ENCODE peak calls at places on chromosomes 1 and 21, in four cellular contexts. F is HepG2, W is GM12878, U is K562. M is an unnamed sample.

GRCh38 chr1:232519186-232519585 is 110.7 kb downstream of the SIPA1L2 start:
- DNase-seq in F (no peak), W (no peak), U (no peak), M (no peak)

GRCh38 chr1:30505853-30506784 is 217.3 kb downstream of the MATN1 start:
- DNase-seq in F (no peak), W (no peak), U (no peak), M (no peak)

GRCh38 chr1:55338448-55338820 is 123.3 kb upstream of the USP24 start:
- DNase-seq in F (no peak), W (no peak), U (no peak), M (no peak)

GRCh38 chr1:25486602-25487001 is 55.9 kb downstream of the MACO1 start:
- DNase-seq in F (no peak), W (no peak), U (no peak), M (no peak)

GRCh38 chr1:43711049-43711448 is 3.7 kb downstream of the ST3GAL3 start:
- DNase-seq in F (no peak), W (no peak), U (no peak), M (no peak)

GRCh38 chr1:111756124-111756513 is 418 bp downstream of the DDX20 start:
- DNase-seq in F (no peak), W (no peak), U (peak), M (no peak)

GRCh38 chr1:66450043-66450514 is 83.9 kb upstream of the SGIP1 start:
- DNase-seq in F (no peak), W (no peak), U (no peak), M (no peak)

GRCh38 chr1:229693124-229693523 is 67.1 kb downstream of the URB2 start:
- DNase-seq in F (no peak), W (no peak), U (no peak), M (peak)

GRCh38 chr1:156498447-156499193 is 2.0 kb downstream of the MEF2D start:
- DNase-seq in F (no peak), W (no peak), U (no peak), M (no peak)

GRCh38 chr1:236147068-236147467 is 4.7 kb downstream of the GPR137B start:
- DNase-seq in F (no peak), W (no peak), U (no peak), M (no peak)

GRCh38 chr1:218459450-218459849 is 114.3 kb downstream of the TGFB2 start:
- DNase-seq in F (no peak), W (no peak), U (no peak), M (no peak)

GRCh38 chr1:228000836-228001563 is 5.8 kb upstream of the WNT3A start:
- DNase-seq in F (no peak), W (no peak), U (no peak), M (no peak)

GRCh38 chr21:45050361-45050785 is 24.0 kb upstream of the ADARB1 start:
- DNase-seq in F (no peak), W (no peak), U (no peak), M (no peak)

GRCh38 chr1:183251101-183251958 is 65.3 kb downstream of the LAMC2 start:
- DNase-seq in F (no peak), W (no peak), U (no peak), M (no peak)

GRCh38 chr21:36860736-36861594 is 105.5 kb downstream of the HLCS start:
- DNase-seq in F (peak), W (no peak), U (peak), M (no peak)

GRCh38 chr1:171911506-171911905 is 70.2 kb downstream of the DNM3 start:
- DNase-seq in F (no peak), W (no peak), U (peak), M (no peak)

GRCh38 chr1:14108356-14109275 is 408.6 kb downstream of the PRDM2 start:
- DNase-seq in F (no peak), W (no peak), U (no peak), M (no peak)

GRCh38 chr1:68015369-68015768 is 35.1 kb downstream of the DIRAS3 start:
- DNase-seq in F (no peak), W (no peak), U (no peak), M (no peak)

GRCh38 chr1:224643653-224644052 is 27.5 kb downstream of the CNIH3 start:
- DNase-seq in F (no peak), W (no peak), U (no peak), M (no peak)

GRCh38 chr1:152036316-152037216 is at the start of gene S100A11:
- DNase-seq in F (peak), W (peak), U (peak), M (peak)

GRCh38 chr1:11858968-11859871 is 475 bp upstream of the NPPB start:
- DNase-seq in F (peak), W (no peak), U (peak), M (peak)

GRCh38 chr1:158686430-158687009 is at the start of gene SPTA1:
- DNase-seq in F (no peak), W (no peak), U (peak), M (no peak)

GRCh38 chr1:181424786-181425403 is 58.4 kb upstream of the CACNA1E start:
- DNase-seq in F (peak), W (no peak), U (peak), M (peak)

GRCh38 chr1:181425566-181425965 is 57.8 kb upstream of the CACNA1E start:
- DNase-seq in F (no peak), W (no peak), U (no peak), M (no peak)

GRCh38 chr1:181417915-181418314 is 65.4 kb upstream of the CACNA1E start:
- DNase-seq in F (no peak), W (no peak), U (no peak), M (no peak)

DNA sequence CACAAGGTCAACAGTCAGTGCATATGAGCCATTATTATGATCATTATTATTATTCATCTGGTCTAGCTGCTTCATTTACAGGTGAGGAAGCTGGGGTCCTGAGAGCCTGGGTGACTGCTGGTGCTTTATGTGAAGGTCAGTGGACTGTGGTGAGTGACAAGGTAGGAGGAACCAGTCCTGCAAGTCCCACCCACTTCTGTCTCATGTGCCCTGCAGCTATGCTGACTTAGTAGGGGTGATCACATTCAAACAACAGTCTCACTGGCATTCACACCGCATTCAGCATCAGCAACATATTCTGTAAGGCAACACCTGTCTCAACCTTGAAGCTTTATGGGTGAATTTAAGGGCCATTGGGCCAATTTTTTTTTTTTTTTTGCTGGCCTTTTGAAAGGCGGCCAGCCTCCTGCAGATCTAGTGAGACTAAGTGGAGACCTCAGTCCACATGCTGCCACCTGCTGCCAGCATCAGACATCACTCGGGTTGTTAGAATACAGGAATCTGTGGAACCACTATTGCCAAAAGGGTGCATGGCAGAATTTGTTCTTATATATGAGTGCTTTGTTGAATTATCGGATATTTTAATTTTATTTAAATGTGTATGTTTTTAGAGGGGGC is 59.9 kb upstream of the CACNA1E start:
- DNase-seq in F (peak), W (no peak), U (peak), M (peak)
- TF ChIP-seq SP1 in F (no peak), W (no peak), U (no peak), M (no peak)

DNA sequence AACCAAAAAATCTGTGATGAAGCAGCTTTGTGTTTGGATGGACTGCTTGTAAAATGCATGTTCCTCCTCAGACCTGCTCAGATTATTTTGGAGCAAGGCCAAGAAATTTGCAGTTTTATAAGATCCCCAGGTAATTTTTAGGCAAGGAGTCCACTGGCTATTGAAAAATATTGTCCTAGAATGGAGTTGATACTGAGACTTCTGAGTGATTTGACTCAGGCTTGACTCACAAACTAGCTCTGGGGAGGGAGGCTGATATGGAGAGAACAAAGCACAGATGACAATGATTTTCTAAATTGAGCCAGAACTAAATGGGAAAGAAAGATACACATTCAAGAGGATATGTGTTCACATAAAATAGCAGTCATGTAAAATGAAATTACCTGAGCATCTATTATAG is 36.7 kb downstream of the AGL start:
- DNase-seq in F (no peak), W (no peak), U (no peak), M (no peak)
- TF ChIP-seq FOXM1 in F (no peak), W (no peak), U (no peak), M (no peak)

GRCh38 chr1:84539972-84540371 is 33.6 kb upstream of the GNG5 start:
- DNase-seq in F (no peak), W (no peak), U (no peak), M (no peak)
- TF ChIP-seq FOXK2 in F (no peak), W (no peak), U (no peak), M (no peak)

GRCh38 chr21:43717967-43718871 is 710 bp upstream of the PDXK start:
- DNase-seq in F (no peak), W (no peak), U (no peak), M (no peak)

GRCh38 chr21:43718872-43719747 is at the start of gene PDXK:
- DNase-seq in F (peak), W (peak), U (peak), M (peak)

GRCh38 chr21:43720539-43721224 is 1.8 kb downstream of the PDXK start:
- DNase-seq in F (no peak), W (no peak), U (no peak), M (no peak)

GRCh38 chr21:43721225-43721605 is 2.3 kb downstream of the PDXK start:
- DNase-seq in F (no peak), W (no peak), U (no peak), M (no peak)

GRCh38 chr21:43719748-43720538 is 1.0 kb downstream of the PDXK start:
- DNase-seq in F (no peak), W (no peak), U (no peak), M (no peak)
- TF ChIP-seq SP1 in F (no peak), W (no peak), U (no peak), M (no peak)

M was measured in HEK293T.